ENCODE peak calls at places on chromosomes 12 and 14, in six cellular contexts. J, P, O, V, B and K are unnamed samples.

GRCh38 chr14:92461891-92462290 is 51.7 kb upstream of the RIN3 start:
- DNase-seq in J (no peak), P (no peak), O (no peak), V (no peak), B (no peak), K (no peak)

GRCh38 chr12:121845699-121846098 is 13.0 kb downstream of the HPD start:
- DNase-seq in J (no peak), P (no peak), O (no peak), V (no peak), B (no peak), K (no peak)

GRCh38 chr12:54292083-54292930 is 8.5 kb downstream of the NFE2 start:
- DNase-seq in J (no peak), P (no peak), O (no peak), V (no peak), B (no peak), K (no peak)

GRCh38 chr12:87930033-87930432 is 99.2 kb downstream of the C12orf50 start:
- DNase-seq in J (peak; percentile 38), P (no peak), O (peak; percentile 78), V (peak; percentile 33), B (no peak), K (peak; percentile 86)

GRCh38 chr14:64637735-64638473 is 66.3 kb upstream of the PLEKHG3 start:
- DNase-seq in J (no peak), P (no peak), O (no peak), V (no peak), B (no peak), K (peak; percentile 55)

GRCh38 chr14:77641534-77642341 is 25.3 kb upstream of the SPTLC2 start:
- DNase-seq in J (peak; percentile 60), P (no peak), O (peak; percentile 53), V (no peak), B (no peak), K (peak; percentile 82)

GRCh38 chr12:93128332-93128707 is 199.2 kb upstream of the EEA1 start:
- DNase-seq in J (no peak), P (no peak), O (no peak), V (no peak), B (no peak), K (no peak)

GRCh38 chr12:12467222-12467621 is 95.4 kb downstream of the DUSP16 start:
- DNase-seq in J (no peak), P (no peak), O (no peak), V (no peak), B (no peak), K (no peak)

GRCh38 chr12:124830306-124830705 is 33.4 kb downstream of the SCARB1 start:
- DNase-seq in J (no peak), P (no peak), O (no peak), V (no peak), B (no peak), K (no peak)

GRCh38 chr12:124829708-124830304 is 33.9 kb downstream of the SCARB1 start:
- DNase-seq in J (no peak), P (no peak), O (no peak), V (no peak), B (no peak), K (no peak)

GRCh38 chr12:124829008-124829707 is 34.5 kb downstream of the SCARB1 start:
- DNase-seq in J (peak; percentile 95), P (no peak), O (peak; percentile 67), V (peak; percentile 28), B (no peak), K (peak; percentile 98)

GRCh38 chr12:124828264-124829007 is 35.2 kb downstream of the SCARB1 start:
- DNase-seq in J (peak; percentile 39), P (no peak), O (peak; percentile 32), V (peak; percentile 27), B (no peak), K (peak; percentile 73)

GRCh38 chr12:124827588-124828184 is 36.0 kb downstream of the SCARB1 start:
- DNase-seq in J (no peak), P (no peak), O (no peak), V (no peak), B (no peak), K (no peak)
- TF ChIP-seq CTCF in J (no peak), P (no peak), O (no peak), V (no peak), B (no peak), K (no peak)

DNA sequence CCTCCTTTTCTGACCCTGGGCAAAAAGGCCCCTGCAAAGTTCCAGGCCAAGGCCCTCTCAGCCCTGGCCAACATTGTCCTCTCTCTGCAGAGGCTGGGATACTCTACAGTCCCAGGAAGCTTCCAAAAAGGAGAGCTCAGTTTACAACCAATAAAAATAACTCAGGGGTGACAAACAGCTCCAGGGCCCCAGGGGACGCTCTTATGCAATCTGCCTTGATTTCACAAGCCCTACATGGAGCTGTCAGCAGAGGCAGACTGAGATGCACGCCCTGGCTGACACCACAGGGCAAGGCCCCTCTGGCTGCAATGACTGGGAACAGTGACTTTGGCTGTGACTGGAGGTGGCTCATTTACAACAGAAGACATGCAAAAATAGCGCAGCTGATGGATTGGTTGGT is 129.0 kb upstream of the MED13L start:
- DNase-seq in J (peak; percentile 94), P (no peak), O (no peak), V (no peak), B (no peak), K (peak; percentile 81)
- TF ChIP-seq CTCF in J (no peak), P (no peak), O (no peak), V (no peak), B (no peak), K (no peak)

DNA sequence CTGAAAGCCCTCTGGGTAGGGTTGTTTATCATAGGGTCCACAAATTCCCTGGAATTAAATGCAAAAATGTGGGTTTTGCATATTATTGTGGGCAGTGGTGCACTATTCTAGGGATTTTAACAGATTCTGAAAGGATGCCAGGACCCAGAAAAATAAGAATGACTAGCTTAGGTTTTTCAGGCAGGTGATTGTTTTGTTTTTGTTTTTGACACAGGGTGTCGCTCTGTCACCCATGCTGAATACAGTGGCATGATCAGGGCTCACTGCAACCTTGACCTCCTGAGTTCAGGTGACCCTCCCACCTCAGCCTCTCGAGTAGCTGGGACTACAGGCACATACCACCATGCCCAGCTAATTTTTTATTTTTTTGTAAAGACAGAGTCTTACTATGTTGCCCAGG is 19.2 kb downstream of the GALNT6 start:
- DNase-seq in J (no peak), P (no peak), O (no peak), V (peak; percentile 12), B (no peak), K (no peak)
- TF ChIP-seq CTCF in J (no peak), P (no peak), O (no peak), V (no peak), B (no peak), K (no peak)

GRCh38 chr14:56120091-56120632 is 2.0 kb downstream of the PELI2 start:
- DNase-seq in J (no peak), P (no peak), O (peak; percentile 57), V (no peak), B (peak; percentile 12), K (peak; percentile 26)
- TF ChIP-seq CTCF in J (no peak), P (no peak), O (no peak), V (no peak), B (no peak), K (no peak)

DNA sequence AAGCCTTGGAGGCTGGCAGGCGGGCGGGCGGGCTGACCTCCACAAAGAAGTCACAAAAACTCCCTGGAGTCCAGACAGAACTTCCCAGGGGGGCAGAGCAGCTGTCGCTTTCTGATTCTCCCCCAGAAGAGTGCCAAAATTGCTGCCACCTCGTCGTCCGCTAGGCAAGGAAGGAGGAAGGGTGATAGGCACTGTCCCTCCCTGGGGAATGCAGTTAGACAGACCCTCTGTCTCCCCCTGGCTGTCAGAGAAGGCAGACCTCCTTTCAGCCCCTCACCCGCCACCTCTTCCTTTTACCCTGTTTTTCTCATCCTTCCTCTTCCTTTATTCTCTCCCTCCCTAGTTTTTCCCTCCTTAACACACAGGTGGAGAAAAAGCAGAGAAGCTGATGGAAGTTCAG is 18.7 kb downstream of the GRIN2B start:
- DNase-seq in J (no peak), P (no peak), O (no peak), V (no peak), B (no peak), K (no peak)
- TF ChIP-seq CTCF in J (no peak), P (peak; percentile 21), O (peak; percentile 29), V (peak; percentile 59), B (no peak), K (no peak)

GRCh38 chr14:60332046-60332399 is 83.0 kb downstream of the PPM1A start:
- DNase-seq in J (no peak), P (no peak), O (no peak), V (no peak), B (no peak), K (no peak)
- TF ChIP-seq CTCF in J (no peak), P (peak; percentile 50), O (no peak), V (no peak), B (no peak), K (no peak)

DNA sequence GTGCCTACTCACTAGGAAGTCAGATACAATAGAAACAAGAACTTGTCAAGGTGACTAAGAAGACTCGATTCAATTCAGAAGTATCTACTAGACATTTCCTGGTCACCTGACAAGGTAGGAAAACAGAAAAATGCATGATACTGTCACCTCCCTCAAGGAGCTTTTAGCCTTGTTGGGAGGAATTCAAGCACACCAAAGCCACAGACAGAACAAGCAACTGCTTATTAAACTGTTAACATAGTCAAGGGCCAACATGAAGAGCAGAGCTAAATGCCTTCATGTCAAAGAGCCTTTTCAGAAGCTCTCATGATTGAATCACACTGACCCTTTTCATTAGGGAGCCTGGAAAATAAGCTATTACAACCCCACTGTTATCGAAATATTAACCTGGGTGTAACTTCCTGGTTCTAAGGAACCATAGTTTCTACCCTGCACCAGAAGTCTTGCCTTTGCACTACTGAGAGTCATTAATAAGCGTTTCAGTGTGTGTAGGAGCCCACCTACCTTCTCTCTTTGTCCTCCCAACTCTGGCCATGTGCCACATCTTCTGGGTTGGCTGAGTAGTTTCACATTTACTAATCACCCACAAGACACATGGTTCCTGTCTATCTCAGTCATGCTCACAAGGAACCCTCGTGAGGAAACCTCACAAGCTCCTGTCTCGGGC is 31.0 kb upstream of the LGALS3 start:
- DNase-seq in J (no peak), P (no peak), O (no peak), V (no peak), B (no peak), K (no peak)
- TF ChIP-seq CTCF in J (no peak), P (no peak), O (no peak), V (no peak), B (no peak), K (no peak)

DNA sequence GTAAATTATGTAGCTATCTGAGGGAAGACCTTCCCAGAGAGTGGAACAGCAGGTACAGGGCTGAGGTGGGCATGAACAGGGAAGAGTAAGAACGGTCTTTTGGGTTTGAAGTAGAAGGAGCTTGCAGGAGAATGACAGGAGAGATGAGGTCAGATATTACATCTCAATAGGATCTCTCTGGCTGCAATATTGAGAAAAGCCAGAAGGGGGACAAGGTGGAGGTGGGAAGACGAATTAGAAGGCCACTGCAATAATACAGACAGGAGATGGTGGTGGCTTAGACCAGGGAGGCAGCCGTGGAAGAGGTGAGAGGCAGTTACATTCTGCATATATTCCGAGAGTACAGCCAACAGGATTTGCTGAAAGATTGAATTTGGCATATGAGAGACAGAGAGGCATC is 310.2 kb downstream of the APAF1 start:
- DNase-seq in J (no peak), P (no peak), O (peak; percentile 12), V (no peak), B (peak; percentile 65), K (peak; percentile 32)
- TF ChIP-seq CTCF in J (no peak), P (peak; percentile 53), O (peak; percentile 46), V (peak; percentile 48), B (peak; percentile 73), K (peak; percentile 52)